ENCODE peak calls at places on chromosomes 13 and 19, in four cellular contexts. Y is ascending aorta, A is pancreas, G is HCT116. E is an unnamed sample.

GRCh38 chr13:64556391-64556790 is 2673.7 kb downstream of the PCDH9 start:
- DNase-seq in A (no peak), G (no peak), Y (no peak), E (no peak)

GRCh38 chr13:34803756-34804155 is 138.3 kb upstream of the NBEA start:
- DNase-seq in G (no peak), Y (no peak), A (no peak), E (no peak)

GRCh38 chr13:109647046-109647445 is 139.3 kb downstream of the IRS2 start:
- DNase-seq in G (no peak), Y (no peak), A (no peak), E (no peak)

GRCh38 chr13:63190219-63190618 is 1774.6 kb upstream of the PCDH20 start:
- DNase-seq in G (no peak), Y (no peak), A (no peak), E (no peak)

GRCh38 chr19:15810335-15810734 is 5.1 kb downstream of the OR10H1 start:
- DNase-seq in G (no peak), A (no peak), Y (no peak), E (no peak)

GRCh38 chr13:76976488-76976887 is 15.4 kb upstream of the CLN5 start:
- DNase-seq in G (no peak), Y (no peak), A (no peak), E (no peak)

GRCh38 chr13:77810430-77810829 is 108.2 kb downstream of the EDNRB start:
- DNase-seq in Y (no peak), G (peak; percentile 4), A (no peak), E (no peak)

GRCh38 chr13:84362777-84363176 is 480.5 kb upstream of the SLITRK1 start:
- DNase-seq in G (no peak), Y (no peak), A (no peak), E (no peak)

GRCh38 chr19:31214997-31215396 is 134.2 kb downstream of the TSHZ3 start:
- DNase-seq in Y (no peak), A (no peak), G (no peak), E (no peak)

GRCh38 chr13:54733639-54734038 is 1705.0 kb downstream of the OLFM4 start:
- DNase-seq in G (no peak), A (no peak), Y (no peak), E (no peak)

GRCh38 chr19:39237200-39238184 is 7.3 kb downstream of the IFNL3 start:
- DNase-seq in Y (no peak), G (peak; percentile 3), A (peak; percentile 94), E (peak; percentile 91)

GRCh38 chr19:3518231-3518630 is 12.1 kb downstream of the FZR1 start:
- DNase-seq in Y (no peak), A (no peak), G (no peak), E (no peak)

GRCh38 chr13:112441779-112442310 is 65.7 kb downstream of the SPACA7 start:
- DNase-seq in G (no peak), A (no peak), Y (no peak), E (no peak)

GRCh38 chr19:10854350-10855089 is 6.3 kb downstream of the C19orf38 start:
- DNase-seq in Y (no peak), G (no peak), A (no peak), E (no peak)
- H3K4me1 ChIP-seq in Y (no peaks in the 10 kb centered on the region), G (peaks cover 2% of the 10 kb centered on the region), A (no peaks in the 10 kb centered on the region), E (no peaks in the 10 kb centered on the region)

GRCh38 chr19:14732510-14732909 is 42.7 kb downstream of the ZNF333 start:
- DNase-seq in Y (no peak), A (no peak), G (no peak), E (no peak)

GRCh38 chr19:14733574-14733973 is 43.7 kb downstream of the ZNF333 start:
- DNase-seq in G (no peak), A (no peak), Y (no peak), E (no peak)

GRCh38 chr19:14735915-14736314 is 42.4 kb downstream of the ADGRE2 start:
- DNase-seq in Y (no peak), G (no peak), A (no peak), E (no peak)

GRCh38 chr19:14728595-14728994 is 38.7 kb downstream of the ZNF333 start:
- DNase-seq in Y (no peak), G (no peak), A (no peak), E (no peak)

DNA sequence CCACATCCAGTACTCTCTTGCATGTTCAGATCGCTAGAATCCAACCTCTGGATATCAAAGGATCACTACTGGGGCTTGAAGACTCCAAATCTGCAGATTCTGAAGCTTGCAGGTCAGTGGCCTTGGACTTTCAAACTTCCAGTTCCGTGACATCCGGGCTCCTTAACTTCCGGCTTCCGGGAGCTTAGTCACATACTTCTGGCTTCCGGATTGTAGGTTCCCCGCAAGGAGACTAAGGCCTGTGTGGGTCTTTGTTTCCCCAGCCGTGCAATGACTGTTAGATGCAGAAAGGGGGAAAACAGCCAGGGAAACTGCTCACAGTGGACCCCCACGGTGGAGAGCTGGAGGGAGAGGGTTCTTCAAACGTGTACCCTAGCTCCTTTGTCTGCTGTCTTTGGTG is 41.4 kb downstream of the ZNF333 start:
- DNase-seq in G (peak; percentile 36), Y (no peak), A (no peak), E (no peak)
- H3K4me1 ChIP-seq in G (no peaks in the 10 kb centered on the region), Y (no peaks in the 10 kb centered on the region), A (no peaks in the 10 kb centered on the region), E (no peaks in the 10 kb centered on the region)

GRCh38 chr13:21015284-21015683 is 46.1 kb downstream of the LATS2 start:
- DNase-seq in G (no peak), Y (no peak), A (no peak), E (no peak)

GRCh38 chr13:21013682-21014038 is 47.7 kb downstream of the LATS2 start:
- DNase-seq in A (no peak), Y (no peak), G (no peak), E (no peak)

GRCh38 chr13:21012841-21013681 is 48.3 kb downstream of the LATS2 start:
- DNase-seq in A (peak; percentile 36), G (no peak), Y (no peak), E (no peak)

GRCh38 chr13:21014139-21014665 is 47.2 kb downstream of the LATS2 start:
- DNase-seq in A (no peak), G (no peak), Y (no peak), E (no peak)

GRCh38 chr13:21014666-21015170 is 46.7 kb downstream of the LATS2 start:
- DNase-seq in Y (no peak), A (no peak), G (no peak), E (no peak)
- H3K4me1 ChIP-seq in Y (peaks cover 66% of the 10 kb centered on the region), A (peaks cover 28% of the 10 kb centered on the region), G (peaks cover 29% of the 10 kb centered on the region), E (peaks cover 86% of the 10 kb centered on the region)

DNA sequence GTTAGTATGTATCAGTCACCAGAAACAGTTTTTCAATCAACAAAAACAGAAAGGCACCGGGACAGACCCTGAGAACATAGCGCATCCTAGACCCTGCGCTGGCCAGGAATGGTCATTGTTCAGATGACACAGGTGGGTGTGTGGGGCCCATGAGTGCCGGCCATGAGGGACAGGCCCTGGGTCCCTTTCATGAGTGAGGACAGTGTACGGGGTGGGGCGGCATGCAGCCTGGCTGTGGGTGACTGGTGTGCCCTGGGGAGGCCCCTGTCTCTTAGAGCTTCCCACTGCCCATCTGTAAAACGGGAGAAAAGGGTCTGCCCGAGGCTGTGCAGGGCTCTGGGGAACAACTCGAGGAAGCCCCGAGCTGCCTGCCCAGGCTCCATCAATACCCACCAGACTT is 25.8 kb downstream of the PBX4 start:
- DNase-seq in Y (no peak), G (no peak), A (no peak), E (no peak)
- H3K4me1 ChIP-seq in Y (no peaks in the 10 kb centered on the region), G (peaks cover 9% of the 10 kb centered on the region), A (no peaks in the 10 kb centered on the region), E (peaks cover 32% of the 10 kb centered on the region)

GRCh38 chr19:48117515-48118330 is 7.1 kb upstream of the PLA2G4C start:
- DNase-seq in G (no peak), Y (no peak), A (no peak), E (no peak)
- H3K4me1 ChIP-seq in G (no peaks in the 10 kb centered on the region), Y (no peaks in the 10 kb centered on the region), A (no peaks in the 10 kb centered on the region), E (peaks cover 6% of the 10 kb centered on the region)

DNA sequence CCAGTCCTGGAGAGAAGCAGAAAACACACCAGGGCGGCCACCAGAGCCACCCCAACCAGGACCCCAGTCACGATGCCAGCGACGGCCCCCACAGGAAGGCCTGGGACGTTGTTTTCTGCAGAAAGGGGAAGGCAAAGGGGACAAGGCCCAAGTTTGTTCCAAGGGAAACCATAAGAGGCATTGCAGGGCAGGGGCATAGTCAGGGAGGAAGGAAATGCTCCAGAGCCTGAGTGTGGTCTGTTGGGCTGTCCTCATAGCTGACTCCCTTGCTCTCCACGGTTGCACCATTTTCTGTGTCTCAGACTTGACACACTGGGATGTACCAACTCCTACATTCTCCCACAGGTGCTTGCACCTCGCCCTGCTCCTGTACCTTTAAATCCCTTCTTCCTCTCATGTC is 5.2 kb downstream of the CEACAM4 start:
- DNase-seq in G (no peak), Y (no peak), A (no peak), E (no peak)
- H3K4me1 ChIP-seq in G (no peaks in the 10 kb centered on the region), Y (no peaks in the 10 kb centered on the region), A (no peaks in the 10 kb centered on the region), E (peaks cover under 1% of the 10 kb centered on the region)

GRCh38 chr19:32828643-32829344 is 40.8 kb downstream of the SLC7A9 start:
- DNase-seq in A (no peak), Y (no peak), G (no peak), E (no peak)

GRCh38 chr19:32828139-32828538 is 41.4 kb downstream of the SLC7A9 start:
- DNase-seq in A (no peak), Y (no peak), G (no peak), E (no peak)

GRCh38 chr19:32831611-32832010 is 38.0 kb downstream of the SLC7A9 start:
- DNase-seq in G (no peak), Y (no peak), A (no peak), E (no peak)

GRCh38 chr19:32829345-32829896 is 40.1 kb downstream of the SLC7A9 start:
- DNase-seq in A (no peak), G (no peak), Y (no peak), E (no peak)

DNA sequence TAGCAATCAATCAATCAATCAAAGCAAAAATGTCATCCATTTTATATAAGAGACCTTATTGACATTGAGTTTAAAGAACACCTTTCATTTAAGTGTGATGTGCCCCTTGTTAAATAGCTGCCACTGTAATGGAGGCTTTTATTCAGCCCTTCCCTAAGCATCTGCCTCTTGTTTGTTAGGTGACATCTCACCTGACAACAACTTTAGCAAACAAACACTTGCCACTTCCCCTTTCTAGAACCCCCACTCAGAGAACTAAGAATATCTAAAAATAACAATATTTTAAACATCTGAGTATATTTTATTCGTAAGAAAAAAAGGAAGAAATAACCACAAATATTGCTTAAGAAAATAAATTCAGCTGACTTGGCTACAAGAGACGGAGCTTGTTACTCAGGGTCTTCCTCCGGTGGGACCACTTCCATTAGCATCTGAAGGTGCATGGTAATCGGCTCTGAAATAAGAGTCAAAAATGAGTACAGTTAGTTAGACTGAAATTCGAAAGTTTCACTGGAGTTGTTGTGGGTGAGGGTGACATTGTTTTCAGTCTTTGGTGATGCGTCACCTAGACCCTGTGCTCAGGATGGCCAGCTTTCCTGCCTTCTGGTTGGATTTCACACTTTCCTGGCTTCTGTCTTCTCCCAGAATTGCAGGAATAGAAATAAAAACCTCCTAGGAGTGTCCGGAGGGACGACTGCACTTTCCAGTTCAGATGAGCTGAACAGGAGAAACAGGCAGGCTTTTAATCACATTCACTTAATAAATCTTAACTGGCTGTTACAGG is 39.1 kb downstream of the SLC7A9 start:
- DNase-seq in G (no peak), A (no peak), Y (no peak), E (no peak)
- H3K4me1 ChIP-seq in G (peaks cover 2% of the 10 kb centered on the region), A (no peaks in the 10 kb centered on the region), Y (no peaks in the 10 kb centered on the region), E (no peaks in the 10 kb centered on the region)

E was measured in lower lobe of right lung.